ENCODE peak calls at places on chromosomes 11 and 22, in five cellular contexts. One of them, this sample, is unnamed.

GRCh38 chr22:30328466-30329049 is 1.8 kb upstream of the TBC1D10A start:
- DNase-seq in glutamatergic neuron: no peak
- DNase-seq in stimulated activated CD8-positive, alpha-beta memory T cell treated with anti-CD3 and anti-CD28 coated beads, Interleukin-2, amount 100 ng/mL, for 48 hours: no peak
- DNase-seq in neural crest cell: no peak
- DNase-seq in DMS 273 treated with DMSO at 0.1 percent for 48 hours: no peak
- DNase-seq in this sample: no peak

GRCh38 chr11:3164540-3165151 is 464 bp downstream of the OSBPL5 start:
- DNase-seq in stimulated activated CD8-positive, alpha-beta memory T cell treated with anti-CD3 and anti-CD28 coated beads, Interleukin-2, amount 100 ng/mL, for 48 hours: no peak
- DNase-seq in neural crest cell: no peak
- DNase-seq in glutamatergic neuron: peak; percentile 51
- DNase-seq in DMS 273 treated with DMSO at 0.1 percent for 48 hours: no peak
- DNase-seq in this sample: no peak

GRCh38 chr22:39514373-39514973 is 5.9 kb upstream of the ATF4 start:
- DNase-seq in stimulated activated CD8-positive, alpha-beta memory T cell treated with anti-CD3 and anti-CD28 coated beads, Interleukin-2, amount 100 ng/mL, for 48 hours: no peak
- DNase-seq in glutamatergic neuron: peak; percentile 85
- DNase-seq in neural crest cell: peak; percentile 75
- DNase-seq in DMS 273 treated with DMSO at 0.1 percent for 48 hours: no peak
- DNase-seq in this sample: peak; percentile 29

GRCh38 chr11:57414612-57415212 is 12.2 kb downstream of the SLC43A3 start:
- DNase-seq in stimulated activated CD8-positive, alpha-beta memory T cell treated with anti-CD3 and anti-CD28 coated beads, Interleukin-2, amount 100 ng/mL, for 48 hours: no peak
- DNase-seq in neural crest cell: no peak
- DNase-seq in DMS 273 treated with DMSO at 0.1 percent for 48 hours: no peak
- DNase-seq in glutamatergic neuron: no peak
- DNase-seq in this sample: no peak

GRCh38 chr22:48182896-48183805 is 1420.7 kb downstream of the TBC1D22A start:
- DNase-seq in glutamatergic neuron: no peak
- DNase-seq in neural crest cell: no peak
- DNase-seq in stimulated activated CD8-positive, alpha-beta memory T cell treated with anti-CD3 and anti-CD28 coated beads, Interleukin-2, amount 100 ng/mL, for 48 hours: no peak
- DNase-seq in DMS 273 treated with DMSO at 0.1 percent for 48 hours: no peak
- DNase-seq in this sample: no peak

GRCh38 chr11:94325681-94326080 is 21.3 kb downstream of the IZUMO1R start:
- DNase-seq in DMS 273 treated with DMSO at 0.1 percent for 48 hours: no peak
- DNase-seq in neural crest cell: no peak
- DNase-seq in stimulated activated CD8-positive, alpha-beta memory T cell treated with anti-CD3 and anti-CD28 coated beads, Interleukin-2, amount 100 ng/mL, for 48 hours: peak; percentile 44
- DNase-seq in glutamatergic neuron: peak; percentile 67
- DNase-seq in this sample: no peak

GRCh38 chr11:128595221-128595620 is 7.9 kb upstream of the ETS1 start:
- DNase-seq in neural crest cell: no peak
- DNase-seq in DMS 273 treated with DMSO at 0.1 percent for 48 hours: no peak
- DNase-seq in stimulated activated CD8-positive, alpha-beta memory T cell treated with anti-CD3 and anti-CD28 coated beads, Interleukin-2, amount 100 ng/mL, for 48 hours: no peak
- DNase-seq in glutamatergic neuron: no peak
- DNase-seq in this sample: no peak

GRCh38 chr22:36865346-36865745 is 4.5 kb downstream of the NCF4 start:
- DNase-seq in neural crest cell: no peak
- DNase-seq in DMS 273 treated with DMSO at 0.1 percent for 48 hours: no peak
- DNase-seq in glutamatergic neuron: no peak
- DNase-seq in stimulated activated CD8-positive, alpha-beta memory T cell treated with anti-CD3 and anti-CD28 coated beads, Interleukin-2, amount 100 ng/mL, for 48 hours: no peak
- DNase-seq in this sample: no peak

GRCh38 chr22:19331474-19331873 is 40.0 kb upstream of the CLTCL1 start:
- DNase-seq in glutamatergic neuron: no peak
- DNase-seq in neural crest cell: no peak
- DNase-seq in DMS 273 treated with DMSO at 0.1 percent for 48 hours: no peak
- DNase-seq in stimulated activated CD8-positive, alpha-beta memory T cell treated with anti-CD3 and anti-CD28 coated beads, Interleukin-2, amount 100 ng/mL, for 48 hours: no peak
- DNase-seq in this sample: no peak

GRCh38 chr11:35012467-35013191 is 96.2 kb downstream of the PDHX start:
- DNase-seq in glutamatergic neuron: no peak
- DNase-seq in stimulated activated CD8-positive, alpha-beta memory T cell treated with anti-CD3 and anti-CD28 coated beads, Interleukin-2, amount 100 ng/mL, for 48 hours: no peak
- DNase-seq in DMS 273 treated with DMSO at 0.1 percent for 48 hours: no peak
- DNase-seq in neural crest cell: no peak
- DNase-seq in this sample: no peak

GRCh38 chr11:7299393-7299792 is 47.7 kb downstream of the SYT9 start:
- DNase-seq in DMS 273 treated with DMSO at 0.1 percent for 48 hours: no peak
- DNase-seq in glutamatergic neuron: no peak
- DNase-seq in neural crest cell: no peak
- DNase-seq in stimulated activated CD8-positive, alpha-beta memory T cell treated with anti-CD3 and anti-CD28 coated beads, Interleukin-2, amount 100 ng/mL, for 48 hours: no peak
- DNase-seq in this sample: no peak

GRCh38 chr11:112288021-112288420 is 27.4 kb upstream of the PLET1 start:
- DNase-seq in neural crest cell: no peak
- DNase-seq in glutamatergic neuron: no peak
- DNase-seq in DMS 273 treated with DMSO at 0.1 percent for 48 hours: no peak
- DNase-seq in stimulated activated CD8-positive, alpha-beta memory T cell treated with anti-CD3 and anti-CD28 coated beads, Interleukin-2, amount 100 ng/mL, for 48 hours: no peak
- DNase-seq in this sample: no peak

GRCh38 chr11:34988294-34989255 is 72.2 kb downstream of the PDHX start:
- DNase-seq in neural crest cell: no peak
- DNase-seq in DMS 273 treated with DMSO at 0.1 percent for 48 hours: no peak
- DNase-seq in stimulated activated CD8-positive, alpha-beta memory T cell treated with anti-CD3 and anti-CD28 coated beads, Interleukin-2, amount 100 ng/mL, for 48 hours: no peak
- DNase-seq in glutamatergic neuron: no peak
- DNase-seq in this sample: no peak

GRCh38 chr11:112085822-112086421 is 634 bp downstream of the TIMM8B start:
- DNase-seq in glutamatergic neuron: peak; percentile 17
- DNase-seq in DMS 273 treated with DMSO at 0.1 percent for 48 hours: no peak
- DNase-seq in neural crest cell: no peak
- DNase-seq in stimulated activated CD8-positive, alpha-beta memory T cell treated with anti-CD3 and anti-CD28 coated beads, Interleukin-2, amount 100 ng/mL, for 48 hours: peak; percentile 23
- DNase-seq in this sample: no peak

GRCh38 chr22:39994566-39995345 is at the start of gene FAM83F:
- DNase-seq in DMS 273 treated with DMSO at 0.1 percent for 48 hours: no peak
- DNase-seq in stimulated activated CD8-positive, alpha-beta memory T cell treated with anti-CD3 and anti-CD28 coated beads, Interleukin-2, amount 100 ng/mL, for 48 hours: no peak
- DNase-seq in neural crest cell: no peak
- DNase-seq in glutamatergic neuron: peak; percentile 54
- DNase-seq in this sample: no peak

GRCh38 chr11:69891421-69892236 is 72.4 kb upstream of the FGF3 start:
- DNase-seq in glutamatergic neuron: peak; percentile 8
- DNase-seq in DMS 273 treated with DMSO at 0.1 percent for 48 hours: no peak
- DNase-seq in stimulated activated CD8-positive, alpha-beta memory T cell treated with anti-CD3 and anti-CD28 coated beads, Interleukin-2, amount 100 ng/mL, for 48 hours: no peak
- DNase-seq in neural crest cell: no peak
- DNase-seq in this sample: no peak

GRCh38 chr11:69359735-69360470 is 65.9 kb downstream of the MYEOV start:
- DNase-seq in glutamatergic neuron: no peak
- DNase-seq in stimulated activated CD8-positive, alpha-beta memory T cell treated with anti-CD3 and anti-CD28 coated beads, Interleukin-2, amount 100 ng/mL, for 48 hours: no peak
- DNase-seq in DMS 273 treated with DMSO at 0.1 percent for 48 hours: no peak
- DNase-seq in neural crest cell: no peak
- DNase-seq in this sample: no peak

GRCh38 chr11:69230856-69231425 is 63.0 kb upstream of the MYEOV start:
- DNase-seq in glutamatergic neuron: no peak
- DNase-seq in DMS 273 treated with DMSO at 0.1 percent for 48 hours: no peak
- DNase-seq in neural crest cell: no peak
- DNase-seq in stimulated activated CD8-positive, alpha-beta memory T cell treated with anti-CD3 and anti-CD28 coated beads, Interleukin-2, amount 100 ng/mL, for 48 hours: no peak
- DNase-seq in this sample: no peak

GRCh38 chr11:22674470-22675426 is 8.3 kb downstream of the GAS2 start:
- DNase-seq in glutamatergic neuron: no peak
- DNase-seq in stimulated activated CD8-positive, alpha-beta memory T cell treated with anti-CD3 and anti-CD28 coated beads, Interleukin-2, amount 100 ng/mL, for 48 hours: no peak
- DNase-seq in neural crest cell: no peak
- DNase-seq in DMS 273 treated with DMSO at 0.1 percent for 48 hours: no peak
- DNase-seq in this sample: no peak

GRCh38 chr22:45318168-45318557 is 8.4 kb downstream of the FAM118A start:
- DNase-seq in neural crest cell: no peak
- DNase-seq in DMS 273 treated with DMSO at 0.1 percent for 48 hours: peak; percentile 54
- DNase-seq in glutamatergic neuron: no peak
- DNase-seq in stimulated activated CD8-positive, alpha-beta memory T cell treated with anti-CD3 and anti-CD28 coated beads, Interleukin-2, amount 100 ng/mL, for 48 hours: peak; percentile 77
- DNase-seq in this sample: peak; percentile 54

GRCh38 chr22:43837666-43838065 is 24.6 kb downstream of the SULT4A1 start:
- DNase-seq in glutamatergic neuron: no peak
- DNase-seq in stimulated activated CD8-positive, alpha-beta memory T cell treated with anti-CD3 and anti-CD28 coated beads, Interleukin-2, amount 100 ng/mL, for 48 hours: no peak
- DNase-seq in DMS 273 treated with DMSO at 0.1 percent for 48 hours: no peak
- DNase-seq in neural crest cell: no peak
- DNase-seq in this sample: no peak

GRCh38 chr22:37242395-37242918 is 1.6 kb downstream of the RAC2 start:
- DNase-seq in glutamatergic neuron: no peak
- DNase-seq in DMS 273 treated with DMSO at 0.1 percent for 48 hours: no peak
- DNase-seq in stimulated activated CD8-positive, alpha-beta memory T cell treated with anti-CD3 and anti-CD28 coated beads, Interleukin-2, amount 100 ng/mL, for 48 hours: peak; percentile 86
- DNase-seq in neural crest cell: no peak
- DNase-seq in this sample: no peak

GRCh38 chr11:17686185-17686980 is 33.0 kb upstream of the MYOD1 start:
- DNase-seq in stimulated activated CD8-positive, alpha-beta memory T cell treated with anti-CD3 and anti-CD28 coated beads, Interleukin-2, amount 100 ng/mL, for 48 hours: no peak
- DNase-seq in glutamatergic neuron: no peak
- DNase-seq in DMS 273 treated with DMSO at 0.1 percent for 48 hours: no peak
- DNase-seq in neural crest cell: no peak
- DNase-seq in this sample: no peak

GRCh38 chr22:16810188-16810802 is 14.9 kb downstream of the XKR3 start:
- DNase-seq in DMS 273 treated with DMSO at 0.1 percent for 48 hours: no peak
- DNase-seq in glutamatergic neuron: no peak
- DNase-seq in neural crest cell: no peak
- DNase-seq in stimulated activated CD8-positive, alpha-beta memory T cell treated with anti-CD3 and anti-CD28 coated beads, Interleukin-2, amount 100 ng/mL, for 48 hours: no peak
- DNase-seq in this sample: no peak

GRCh38 chr11:10457901-10458300 is 2.8 kb downstream of the AMPD3 start:
- DNase-seq in stimulated activated CD8-positive, alpha-beta memory T cell treated with anti-CD3 and anti-CD28 coated beads, Interleukin-2, amount 100 ng/mL, for 48 hours: no peak
- DNase-seq in DMS 273 treated with DMSO at 0.1 percent for 48 hours: no peak
- DNase-seq in glutamatergic neuron: no peak
- DNase-seq in neural crest cell: no peak
- DNase-seq in this sample: no peak

GRCh38 chr22:27801197-27801615 is 350 bp downstream of the MN1 start:
- DNase-seq in neural crest cell: peak; percentile 51
- DNase-seq in DMS 273 treated with DMSO at 0.1 percent for 48 hours: no peak
- DNase-seq in glutamatergic neuron: peak; percentile 61
- DNase-seq in stimulated activated CD8-positive, alpha-beta memory T cell treated with anti-CD3 and anti-CD28 coated beads, Interleukin-2, amount 100 ng/mL, for 48 hours: no peak
- DNase-seq in this sample: no peak

GRCh38 chr11:10329935-10330334 is 25.1 kb downstream of the ADM start:
- DNase-seq in glutamatergic neuron: no peak
- DNase-seq in neural crest cell: no peak
- DNase-seq in DMS 273 treated with DMSO at 0.1 percent for 48 hours: no peak
- DNase-seq in stimulated activated CD8-positive, alpha-beta memory T cell treated with anti-CD3 and anti-CD28 coated beads, Interleukin-2, amount 100 ng/mL, for 48 hours: no peak
- DNase-seq in this sample: no peak

GRCh38 chr11:47186937-47187681 is 875 bp upstream of the PACSIN3 start:
- DNase-seq in DMS 273 treated with DMSO at 0.1 percent for 48 hours: no peak
- DNase-seq in glutamatergic neuron: peak; percentile 62
- DNase-seq in neural crest cell: peak; percentile 26
- DNase-seq in stimulated activated CD8-positive, alpha-beta memory T cell treated with anti-CD3 and anti-CD28 coated beads, Interleukin-2, amount 100 ng/mL, for 48 hours: peak; percentile 34
- DNase-seq in this sample: no peak

This sample was measured in NCI-H2227 treated with DMSO at 0.1 percent for 48 hours.